ENCODE peak calls at places on chromosome 1, in nine cellular contexts. G, C, I, F, B, X, V, N and J are unnamed samples.

GRCh38 chr1:96843196-96843595 is 121.6 kb downstream of the PTBP2 start:
- DNase-seq in G (peak), I (peak), C (no peak), V (no peak), B (no peak), N (no peak), X (no peak), F (no peak), J (peak)

GRCh38 chr1:33161061-33161681 is 20.7 kb downstream of the TRIM62 start:
- DNase-seq in F (no peak), X (peak), C (no peak), I (no peak), G (peak), B (no peak), V (no peak), N (no peak), J (no peak)

GRCh38 chr1:85692730-85693314 is 15.4 kb downstream of the ZNHIT6 start:
- DNase-seq in G (peak), I (no peak), N (no peak), C (no peak), F (no peak), V (no peak), B (no peak), X (no peak), J (no peak)

GRCh38 chr1:198024782-198025181 is 107.6 kb downstream of the LHX9 start:
- DNase-seq in N (no peak), X (no peak), B (no peak), G (peak), I (no peak), C (no peak), V (no peak), F (no peak), J (no peak)

GRCh38 chr1:55812281-55812680 is 597.1 kb upstream of the USP24 start:
- DNase-seq in N (no peak), C (no peak), X (no peak), F (no peak), V (no peak), G (peak), I (no peak), B (no peak), J (no peak)

GRCh38 chr1:40593449-40594186 is 62.2 kb downstream of the ZNF684 start:
- DNase-seq in C (no peak), F (no peak), B (no peak), I (peak), G (no peak), N (no peak), X (no peak), V (no peak), J (no peak)

GRCh38 chr1:39205102-39205780 is 746 bp downstream of the MACF1 start:
- DNase-seq in B (peak), F (peak), V (peak), X (peak), N (peak), G (peak), C (no peak), I (peak), J (no peak)

GRCh38 chr1:8015036-8015808 is 10.9 kb downstream of the ERRFI1 start:
- DNase-seq in G (peak), B (peak), F (peak), I (peak), X (no peak), V (no peak), N (no peak), C (no peak), J (peak)

GRCh38 chr1:89643577-89643976 is 10.7 kb downstream of the LRRC8C start:
- DNase-seq in V (no peak), C (no peak), G (no peak), F (no peak), B (no peak), I (no peak), N (no peak), X (no peak), J (no peak)
- TF ChIP-seq CTCF in V (no peak), C (no peak), G (no peak), F (no peak), B (no peak), I (no peak), N (no peak), X (no peak), J (no peak)

DNA sequence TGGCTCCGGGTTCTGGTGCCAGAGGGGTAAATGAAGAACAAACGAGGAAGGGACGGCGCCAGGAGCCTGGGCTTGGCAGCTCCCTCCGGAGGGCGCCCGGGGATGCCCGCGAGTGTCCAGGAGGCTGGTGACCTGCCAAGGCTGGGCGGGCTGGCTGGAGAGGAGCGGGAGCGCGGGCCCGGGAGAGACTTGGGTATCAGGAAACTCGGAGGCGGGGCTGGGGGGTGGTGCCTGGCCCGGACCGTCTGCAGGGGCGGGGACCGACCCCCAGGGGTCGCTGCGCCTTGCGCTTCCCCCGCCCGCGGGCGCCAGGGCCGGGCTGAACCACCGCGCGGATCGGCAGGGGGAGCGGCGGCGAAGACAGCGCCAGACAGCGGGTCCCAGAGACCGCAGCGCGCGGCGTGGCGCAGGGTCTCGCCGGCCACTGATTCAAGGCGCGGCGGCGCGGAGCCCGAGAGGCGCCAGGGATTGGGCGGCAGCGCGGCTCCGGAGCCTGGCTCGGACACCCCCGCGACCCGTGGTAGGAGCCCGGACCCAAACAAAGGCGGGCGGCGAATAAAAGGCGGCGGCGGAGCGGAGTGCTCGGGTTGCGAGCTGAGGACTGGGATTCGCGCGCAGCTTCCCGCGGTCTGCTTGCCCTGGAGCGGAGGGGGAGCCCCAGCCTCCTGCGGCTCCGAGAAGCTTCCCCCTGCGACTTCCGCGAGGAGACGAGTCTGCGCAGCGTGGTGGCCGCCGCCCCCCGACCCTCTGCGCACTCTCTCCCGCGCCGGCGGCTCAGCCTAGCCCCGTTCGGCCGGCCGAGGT is at the start of gene DISP3:
- DNase-seq in V (no peak), G (peak), C (peak), N (peak), I (peak), F (peak), X (peak), B (peak), J (no peak)
- H3K4me3 ChIP-seq in V (peak), G (peak), C (peak), N (peak), I (peak), F (peak), X (peak), B (peak), J (peak)

GRCh38 chr1:178294654-178295053 is 200.8 kb downstream of the RASAL2 start:
- DNase-seq in C (no peak), X (no peak), I (no peak), V (no peak), B (no peak), N (no peak), G (no peak), F (no peak), J (no peak)
- TF ChIP-seq CTCF in C (no peak), X (no peak), I (no peak), V (no peak), B (no peak), N (no peak), G (no peak), F (no peak), J (no peak)

DNA sequence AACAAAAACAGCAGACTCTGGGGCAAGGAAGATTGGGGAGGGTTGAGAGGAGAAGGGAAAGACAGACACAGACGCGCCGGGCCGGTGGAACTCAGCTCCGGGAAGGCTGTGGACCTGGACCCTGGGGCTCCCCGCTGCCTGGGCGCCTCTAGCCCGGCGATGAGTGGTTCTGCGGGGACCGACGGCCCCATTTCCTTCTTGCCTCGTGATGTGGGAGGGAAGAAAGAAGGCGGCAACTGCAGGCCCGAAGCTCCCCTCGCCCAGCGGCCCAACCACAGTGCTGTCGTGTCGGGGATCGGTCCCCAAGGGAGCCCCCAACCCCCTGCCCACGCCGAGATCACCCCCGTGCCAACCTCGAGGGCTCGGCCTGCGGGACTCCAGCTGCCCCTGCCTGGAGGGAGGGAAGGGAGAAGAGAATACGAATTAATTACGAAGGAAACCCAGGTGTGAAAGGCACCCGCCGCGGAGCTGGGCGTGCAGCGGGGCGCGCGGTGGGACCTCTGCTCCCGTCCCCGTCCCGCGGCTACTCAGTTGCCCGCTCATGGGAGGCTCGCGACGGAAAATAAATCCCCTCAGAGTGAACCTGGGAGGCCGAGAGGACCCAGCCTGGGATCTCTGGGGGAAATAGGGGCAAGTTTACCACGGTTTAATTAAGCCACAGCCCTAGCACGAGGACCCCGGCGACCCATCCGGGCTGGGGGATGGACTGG is 7.4 kb downstream of the FOXD3 start:
- DNase-seq in I (no peak), F (no peak), N (no peak), C (peak), B (no peak), V (no peak), X (no peak), G (no peak), J (no peak)
- H3K4me3 ChIP-seq in I (peak), F (no peak), N (no peak), C (peak), B (no peak), V (no peak), X (peak), G (no peak), J (no peak)

GRCh38 chr1:48472747-48473146 is 743 bp upstream of the SPATA6 start:
- DNase-seq in N (no peak), B (no peak), I (no peak), G (no peak), V (no peak), F (no peak), C (no peak), X (no peak), J (no peak)

GRCh38 chr1:48469616-48470500 is 2.1 kb downstream of the SPATA6 start:
- DNase-seq in B (peak), F (peak), C (no peak), G (peak), N (no peak), X (peak), V (peak), I (peak), J (no peak)

GRCh38 chr1:48470506-48470905 is 1.5 kb downstream of the SPATA6 start:
- DNase-seq in C (peak), F (peak), V (no peak), X (peak), G (no peak), B (peak), N (no peak), I (no peak), J (no peak)

GRCh38 chr1:48471103-48471502 is 901 bp downstream of the SPATA6 start:
- DNase-seq in N (no peak), F (no peak), B (peak), V (no peak), I (no peak), G (no peak), X (peak), C (peak), J (no peak)

GRCh38 chr1:48471603-48472576 is at the start of gene SPATA6:
- DNase-seq in G (peak), N (peak), I (peak), B (peak), V (peak), C (peak), F (peak), X (peak), J (no peak)
- TF ChIP-seq CTCF in G (no peak), N (no peak), I (no peak), B (no peak), V (no peak), C (no peak), F (no peak), X (no peak), J (no peak)

DNA sequence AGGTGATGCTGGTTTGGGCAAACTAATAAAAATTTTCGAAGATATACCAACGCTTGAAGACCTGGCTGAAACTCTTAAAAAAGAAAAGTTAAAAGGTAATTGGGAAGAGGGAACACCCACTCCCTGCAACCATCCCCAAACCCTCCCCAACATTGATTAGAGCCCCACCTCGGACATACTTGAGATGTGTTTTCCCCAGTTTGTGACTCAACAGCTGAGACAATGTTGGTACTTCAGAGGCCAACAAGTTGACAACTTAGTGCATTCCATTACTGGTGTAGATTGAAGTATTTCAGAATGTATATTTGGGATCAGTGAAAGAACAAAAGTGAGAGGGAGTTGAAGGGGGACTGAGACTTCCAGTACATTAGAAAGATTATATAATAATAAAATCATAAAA is 5.1 kb downstream of the IFI16 start:
- DNase-seq in F (no peak), I (no peak), N (no peak), G (no peak), B (no peak), X (no peak), C (no peak), V (no peak), J (no peak)
- H3K4me3 ChIP-seq in F (no peak), I (no peak), N (no peak), G (no peak), B (no peak), X (no peak), C (no peak), V (no peak), J (no peak)

DNA sequence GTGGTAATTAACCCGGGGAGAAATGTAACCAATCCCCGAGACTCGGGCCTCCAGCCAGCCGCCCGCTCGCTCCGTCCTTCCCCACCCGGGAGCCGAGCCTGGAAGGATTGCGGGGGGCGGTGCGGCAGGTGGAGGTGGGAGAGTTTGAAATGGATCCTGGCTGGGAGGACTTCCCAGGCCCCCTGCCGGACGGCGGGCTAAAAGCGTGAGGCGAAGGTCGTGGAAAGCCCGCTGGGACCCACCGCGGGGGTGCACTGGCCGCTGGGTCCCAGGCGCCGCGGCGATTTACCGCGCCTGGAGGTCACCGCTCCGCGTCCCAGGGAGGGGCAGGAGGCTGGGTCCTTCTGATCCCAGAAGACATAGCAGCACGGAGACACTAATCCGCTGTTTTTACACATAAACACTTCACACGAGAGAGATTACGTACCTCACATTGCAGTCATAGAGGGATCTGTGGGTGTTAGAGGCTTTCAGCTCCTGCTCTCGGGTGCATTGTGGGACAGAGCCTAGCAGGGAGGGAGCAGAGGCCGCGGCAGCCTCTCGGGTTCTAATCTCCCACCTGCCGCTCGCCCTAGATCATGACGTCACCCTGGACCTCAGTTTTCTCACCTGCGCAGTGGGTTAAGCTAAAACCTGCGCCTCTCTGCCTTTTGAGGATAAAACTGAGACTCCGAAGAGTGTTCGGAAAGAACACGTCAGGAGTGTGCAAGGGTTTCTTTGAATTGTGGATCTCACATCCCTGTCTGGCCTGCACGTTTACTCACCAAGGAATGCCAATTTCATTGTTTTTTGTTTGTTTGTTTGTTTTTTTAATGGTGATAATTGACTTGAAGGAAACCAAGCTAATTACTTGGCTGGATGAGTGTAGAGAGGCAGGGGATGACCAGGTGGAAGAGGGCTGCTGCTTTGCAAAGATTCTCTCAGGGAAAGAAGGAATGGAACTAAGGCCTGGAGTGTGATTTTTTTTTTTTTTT is 17.1 kb upstream of the TMEM9 start:
- DNase-seq in V (no peak), I (no peak), B (peak), N (peak), X (peak), G (peak), F (peak), C (no peak), J (no peak)
- TF ChIP-seq CTCF in V (no peak), I (no peak), B (no peak), N (no peak), X (peak), G (peak), F (peak), C (peak), J (peak)

GRCh38 chr1:162021124-162021523 is 2.5 kb downstream of the OLFML2B start:
- DNase-seq in F (no peak), X (no peak), C (no peak), V (no peak), B (no peak), N (no peak), G (no peak), I (no peak), J (no peak)

GRCh38 chr1:162023547-162024501 is at the start of gene OLFML2B:
- DNase-seq in N (peak), F (peak), I (peak), C (peak), B (peak), V (no peak), G (peak), X (peak), J (peak)

GRCh38 chr1:162023181-162023546 is 505 bp downstream of the OLFML2B start:
- DNase-seq in N (no peak), V (no peak), B (no peak), F (no peak), I (no peak), X (no peak), G (no peak), C (no peak), J (no peak)

GRCh38 chr1:162020145-162020544 is 3.5 kb downstream of the OLFML2B start:
- DNase-seq in B (no peak), I (no peak), C (no peak), V (no peak), X (no peak), N (no peak), G (no peak), F (no peak), J (peak)

GRCh38 chr1:162022626-162023025 is 1.0 kb downstream of the OLFML2B start:
- DNase-seq in N (no peak), X (no peak), V (no peak), I (no peak), G (no peak), C (no peak), F (no peak), B (no peak), J (no peak)
- H3K4me3 ChIP-seq in N (no peak), X (peak), V (no peak), I (no peak), G (no peak), C (no peak), F (peak), B (peak), J (no peak)